ENCODE peak calls at places on chromosomes 16 and 17, in eight cellular contexts. E, T, N, V, S, P, K and J are unnamed samples.

GRCh38 chr16:89174877-89175276 is 3.3 kb downstream of the CDH15 start:
- DNase-seq in K (peak; percentile 53), P (peak; percentile 64), N (no peak), V (no peak), T (no peak), E (no peak), S (no peak), J (no peak)

GRCh38 chr16:30472328-30472942 is at the start of gene ITGAL:
- DNase-seq in T (no peak), V (no peak), K (peak; percentile 37), N (peak; percentile 83), P (no peak), E (peak; percentile 72), S (no peak), J (no peak)

GRCh38 chr16:54366005-54366634 is 79.5 kb upstream of the IRX3 start:
- DNase-seq in N (no peak), T (no peak), P (no peak), E (no peak), S (no peak), V (no peak), K (no peak), J (no peak)

GRCh38 chr16:78562156-78562555 is 462.7 kb downstream of the WWOX start:
- DNase-seq in T (no peak), E (no peak), N (no peak), K (no peak), V (no peak), S (no peak), P (no peak), J (no peak)

GRCh38 chr16:67526149-67526732 is 2.4 kb upstream of the RIPOR1 start:
- DNase-seq in V (no peak), S (no peak), P (peak; percentile 85), T (peak; percentile 80), E (no peak), N (no peak), K (no peak), J (no peak)

GRCh38 chr17:36482611-36483504 is 3.6 kb upstream of the ZNHIT3 start:
- DNase-seq in V (peak; percentile 84), E (peak; percentile 91), S (peak; percentile 55), P (peak; percentile 72), K (peak; percentile 85), T (peak; percentile 90), N (peak; percentile 52), J (peak; percentile 89)

GRCh38 chr17:50022463-50023130 is 27.6 kb upstream of the DLX3 start:
- DNase-seq in T (no peak), E (no peak), K (no peak), N (no peak), P (no peak), V (no peak), S (no peak), J (no peak)

GRCh38 chr17:7684856-7685532 is 2.3 kb downstream of the TP53 start:
- DNase-seq in N (no peak), P (no peak), V (no peak), E (no peak), S (no peak), K (no peak), T (peak; percentile 54), J (no peak)

GRCh38 chr17:11240041-11240801 is 792 bp upstream of the SHISA6 start:
- DNase-seq in P (no peak), N (no peak), K (peak; percentile 17), S (no peak), T (no peak), E (no peak), V (no peak), J (no peak)

GRCh38 chr17:7586673-7587419 is 3.0 kb downstream of the SOX15 start:
- DNase-seq in K (no peak), P (no peak), N (no peak), V (no peak), T (no peak), S (no peak), E (no peak), J (no peak)

GRCh38 chr17:15213381-15214087 is 51.6 kb downstream of the PMP22 start:
- DNase-seq in E (no peak), N (no peak), T (peak; percentile 64), V (no peak), S (peak; percentile 4), P (peak; percentile 34), K (no peak), J (no peak)

GRCh38 chr17:44110823-44111633 is 12.4 kb downstream of the HDAC5 start:
- DNase-seq in N (no peak), K (peak; percentile 99), V (peak; percentile 80), P (peak; percentile 88), T (peak; percentile 95), E (peak; percentile 44), S (peak; percentile 88), J (peak; percentile 99)

GRCh38 chr17:30831663-30832437 is at the start of gene ATAD5:
- DNase-seq in V (peak; percentile 63), P (peak; percentile 89), N (peak; percentile 80), E (peak; percentile 84), T (peak; percentile 95), S (peak; percentile 75), K (peak; percentile 92), J (peak; percentile 94)

GRCh38 chr17:44084131-44084538 is 13.6 kb downstream of the G6PC3 start:
- DNase-seq in T (peak; percentile 18), N (no peak), S (no peak), K (no peak), P (no peak), V (no peak), E (peak; percentile 48), J (peak; percentile 44)

GRCh38 chr16:80407265-80407987 is 133.4 kb upstream of the DYNLRB2 start:
- DNase-seq in E (no peak), N (no peak), P (no peak), T (no peak), S (no peak), V (no peak), K (no peak), J (no peak)

GRCh38 chr17:76497979-76498885 is 3.0 kb downstream of the RHBDF2 start:
- DNase-seq in S (peak; percentile 12), P (peak; percentile 94), V (peak; percentile 82), N (no peak), K (peak; percentile 89), T (no peak), E (no peak), J (peak; percentile 88)

GRCh38 chr17:40284085-40284713 is 3.5 kb upstream of the CDC6 start:
- DNase-seq in E (no peak), S (peak; percentile 67), N (no peak), V (no peak), T (peak; percentile 9), P (peak; percentile 73), K (no peak), J (no peak)

GRCh38 chr17:11882716-11883115 is 114.6 kb downstream of the ZNF18 start:
- DNase-seq in T (no peak), E (no peak), N (no peak), S (no peak), V (no peak), K (no peak), P (no peak), J (no peak)

GRCh38 chr16:28182183-28182582 is 29.6 kb downstream of the XPO6 start:
- DNase-seq in E (peak; percentile 41), K (no peak), P (peak; percentile 60), V (no peak), T (no peak), S (no peak), N (no peak), J (no peak)

GRCh38 chr16:84854759-84855158 is 35.0 kb downstream of the CRISPLD2 start:
- DNase-seq in T (no peak), N (no peak), V (no peak), K (no peak), S (no peak), P (no peak), E (no peak), J (no peak)

GRCh38 chr16:81035975-81036750 is 521 bp downstream of the ATMIN start:
- DNase-seq in E (peak; percentile 23), V (peak; percentile 39), T (peak; percentile 44), S (no peak), N (peak; percentile 35), P (peak; percentile 31), K (peak; percentile 38), J (peak; percentile 64)

GRCh38 chr16:4021070-4021779 is 95.0 kb downstream of the ADCY9 start:
- DNase-seq in P (peak; percentile 26), T (no peak), N (no peak), K (no peak), V (no peak), E (no peak), S (no peak), J (peak; percentile 84)

GRCh38 chr17:8918811-8919210 is 46.7 kb downstream of the PIK3R5 start:
- DNase-seq in N (no peak), E (no peak), T (peak; percentile 24), P (peak; percentile 49), K (no peak), S (no peak), V (no peak), J (no peak)

GRCh38 chr16:55728797-55729196 is 73.0 kb downstream of the SLC6A2 start:
- DNase-seq in V (no peak), P (peak; percentile 10), E (no peak), S (no peak), N (no peak), T (no peak), K (no peak), J (no peak)

GRCh38 chr17:47649972-47650524 is 329 bp downstream of the KPNB1 start:
- DNase-seq in V (no peak), T (no peak), S (no peak), P (no peak), K (no peak), E (peak; percentile 50), N (peak; percentile 45), J (peak; percentile 64)

GRCh38 chr16:67941469-67942199 is 2.3 kb downstream of the LCAT start:
- DNase-seq in P (no peak), E (no peak), S (no peak), K (no peak), N (no peak), T (no peak), V (no peak), J (no peak)

GRCh38 chr16:10624527-10624926 is 44.1 kb upstream of the EMP2 start:
- DNase-seq in E (no peak), T (no peak), S (no peak), K (no peak), V (no peak), P (no peak), N (no peak), J (no peak)

GRCh38 chr17:31745964-31746650 is 112.9 kb downstream of the COPRS start:
- DNase-seq in T (no peak), V (no peak), K (no peak), N (no peak), S (no peak), E (no peak), P (peak; percentile 43), J (no peak)

GRCh38 chr16:86949116-86949515 is 368.1 kb downstream of the C16orf95 start:
- DNase-seq in V (no peak), N (no peak), P (no peak), K (no peak), S (no peak), E (no peak), T (no peak), J (no peak)

GRCh38 chr17:10384175-10384574 is 11.4 kb upstream of the MYH13 start:
- DNase-seq in S (no peak), K (no peak), T (no peak), V (no peak), P (no peak), E (no peak), N (no peak), J (no peak)

GRCh38 chr16:16041196-16041892 is 91.9 kb downstream of the ABCC1 start:
- DNase-seq in E (no peak), V (no peak), N (no peak), S (no peak), T (no peak), P (no peak), K (no peak), J (no peak)